ENCODE peak calls at places on chromosome 12, in eight cellular contexts. E is endodermal cell, Z is B cell, H is prostate gland, L is lower leg skin, X is cardiac muscle cell, K is endothelial cell of umbilical vein, M is left ventricle myocardium inferior. A is an unnamed sample.

GRCh38 chr12:131137836-131138637 is 184.3 kb downstream of the ADGRD1 start:
- DNase-seq in E (peak), Z (no peak), H (no peak), L (no peak), X (no peak), K (no peak), M (no peak), A (no peak)

GRCh38 chr12:52279683-52280318 is 5.4 kb downstream of the KRT86 start:
- DNase-seq in E (peak), Z (no peak), H (no peak), L (no peak), X (no peak), K (no peak), M (no peak), A (no peak)

GRCh38 chr12:20377750-20378149 is 9.4 kb downstream of the PDE3A start:
- DNase-seq in E (no peak), Z (no peak), H (no peak), L (no peak), X (no peak), K (no peak), M (no peak), A (no peak)

GRCh38 chr12:32098112-32098511 is 8.5 kb upstream of the BICD1 start:
- DNase-seq in E (no peak), Z (no peak), H (no peak), L (no peak), X (no peak), K (peak), M (no peak), A (no peak)

GRCh38 chr12:116426391-116427136 is 132.6 kb upstream of the MAP1LC3B2 start:
- DNase-seq in E (peak), Z (no peak), H (no peak), L (peak), X (peak), K (peak), M (peak), A (no peak)

GRCh38 chr12:119687344-119687865 is 19.5 kb downstream of the PRKAB1 start:
- DNase-seq in E (peak), Z (no peak), H (no peak), L (no peak), X (no peak), K (no peak), M (no peak), A (no peak)

GRCh38 chr12:114649585-114649984 is 34.4 kb downstream of the TBX3 start:
- DNase-seq in E (peak), Z (no peak), H (no peak), L (no peak), X (peak), K (no peak), M (no peak), A (peak)

GRCh38 chr12:109165599-109165998 is 49.2 kb downstream of the ACACB start:
- DNase-seq in E (no peak), Z (no peak), H (no peak), L (no peak), X (no peak), K (no peak), M (no peak), A (no peak)

GRCh38 chr12:50338920-50339319 is 55.6 kb upstream of the LIMA1 start:
- DNase-seq in E (no peak), Z (no peak), H (no peak), L (no peak), X (no peak), K (no peak), M (no peak), A (no peak)

GRCh38 chr12:112183591-112184021 is 58.2 kb downstream of the TRAFD1 start:
- DNase-seq in E (peak), Z (no peak), H (no peak), L (no peak), X (no peak), K (no peak), M (no peak), A (no peak)

GRCh38 chr12:132761911-132762583 is 415 bp upstream of the ANKLE2 start:
- DNase-seq in E (peak), Z (peak), H (peak), L (peak), X (peak), K (peak), M (peak), A (peak)

GRCh38 chr12:68803948-68804653 is 3.9 kb upstream of the MDM2 start:
- DNase-seq in E (peak), Z (no peak), H (no peak), L (no peak), X (no peak), K (no peak), M (no peak), A (no peak)

GRCh38 chr12:87157791-87158190 is 871.4 kb downstream of the C12orf50 start:
- DNase-seq in E (peak), Z (no peak), H (no peak), L (no peak), X (no peak), K (no peak), M (no peak), A (no peak)

GRCh38 chr12:46617167-46617566 is 208.6 kb downstream of the SLC38A4 start:
- DNase-seq in E (no peak), Z (no peak), H (no peak), L (peak), X (no peak), K (no peak), M (no peak), A (no peak)

GRCh38 chr12:12008931-12009611 is 61.7 kb upstream of the BCL2L14 start:
- DNase-seq in E (peak), Z (no peak), H (no peak), L (no peak), X (no peak), K (no peak), M (no peak), A (no peak)

GRCh38 chr12:107580750-107581529 is 104.7 kb upstream of the PWP1 start:
- DNase-seq in E (peak), Z (no peak), H (no peak), L (no peak), X (peak), K (no peak), M (no peak), A (no peak)

GRCh38 chr12:123748661-123749060 is 13.4 kb upstream of the DNAH10 start:
- DNase-seq in E (no peak), Z (no peak), H (no peak), L (no peak), X (no peak), K (no peak), M (no peak), A (no peak)

GRCh38 chr12:120504587-120504986 is 8.7 kb downstream of the DYNLL1 start:
- DNase-seq in E (no peak), Z (no peak), H (no peak), L (no peak), X (no peak), K (no peak), M (no peak), A (no peak)

GRCh38 chr12:53930591-53931255 is 7.9 kb upstream of the HOXC13 start:
- DNase-seq in E (peak), Z (no peak), H (no peak), L (no peak), X (no peak), K (no peak), M (no peak), A (no peak)

GRCh38 chr12:76685246-76685678 is 78.7 kb upstream of the ZDHHC17 start:
- DNase-seq in E (peak), Z (no peak), H (no peak), L (no peak), X (peak), K (peak), M (peak), A (no peak)

GRCh38 chr12:39296496-39296895 is 146.4 kb downstream of the KIF21A start:
- DNase-seq in E (no peak), Z (no peak), H (no peak), L (no peak), X (no peak), K (no peak), M (no peak), A (no peak)

GRCh38 chr12:68468036-68468435 is 135.9 kb upstream of the MDM1 start:
- DNase-seq in E (no peak), Z (no peak), H (no peak), L (no peak), X (no peak), K (no peak), M (no peak), A (no peak)

DNA sequence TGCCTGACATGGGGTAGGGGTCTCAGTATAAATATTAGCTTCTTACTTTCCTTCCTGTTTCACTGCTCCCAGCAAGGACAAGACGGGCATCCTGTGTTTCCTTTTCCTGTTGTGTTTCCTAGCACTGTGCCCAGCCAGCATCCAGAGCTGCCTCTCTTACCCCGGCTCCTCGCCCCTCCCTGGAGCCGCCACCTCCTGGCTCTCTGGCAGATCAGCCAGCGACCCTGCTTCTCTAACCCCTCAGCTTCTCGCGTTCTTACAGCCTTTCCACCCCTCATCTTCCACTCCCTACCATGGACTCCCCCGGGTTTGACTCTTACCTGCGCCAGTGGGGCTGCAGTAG is 17.8 kb downstream of the HDAC7 start:
- DNase-seq in E (no peak), Z (no peak), H (no peak), L (no peak), X (no peak), K (peak), M (no peak), A (no peak)
- TF ChIP-seq CTCF in E (no peak), Z (no peak), H (no peak), L (no peak), X (no peak), K (no peak), M (no peak), A (no peak)

GRCh38 chr12:82358200-82359114 is at the start of the genes CCDC59 and METTL25:
- DNase-seq in E (peak), Z (peak), H (peak), L (peak), X (peak), K (peak), M (peak), A (peak)
- TF ChIP-seq CTCF in E (peak), Z (peak), H (peak), L (peak), X (peak), K (peak), M (peak), A (peak)

DNA sequence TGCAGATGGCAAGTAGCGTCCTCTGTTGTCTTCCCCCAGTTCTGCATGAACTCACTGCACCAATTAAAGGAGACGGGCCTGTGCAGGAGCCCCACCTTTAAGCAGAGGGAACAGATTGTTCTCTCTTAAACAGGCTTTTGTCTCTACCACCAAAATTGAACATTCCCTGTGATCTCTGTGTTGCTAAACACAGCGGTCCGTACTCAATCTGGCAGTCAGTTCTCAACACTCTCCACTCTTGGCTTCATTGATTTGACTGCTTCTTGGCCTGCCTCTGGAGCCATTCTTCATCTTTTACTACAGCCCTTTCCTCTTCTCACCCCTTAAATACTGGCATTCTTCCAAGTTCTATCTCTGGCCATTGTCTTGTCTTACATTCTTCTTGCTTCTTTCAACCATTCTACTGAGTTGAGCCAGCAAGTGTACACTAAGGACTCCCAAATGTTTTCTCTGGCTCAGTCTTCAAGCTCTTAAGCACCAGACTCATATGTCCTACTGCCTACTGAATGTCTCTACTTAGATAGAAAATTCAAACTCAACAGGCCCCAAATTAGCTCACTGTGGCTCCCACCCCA is 8.0 kb upstream of the NT5DC3 start:
- DNase-seq in E (no peak), Z (no peak), H (no peak), L (no peak), X (no peak), K (no peak), M (no peak), A (no peak)
- TF ChIP-seq CTCF in E (no peak), Z (no peak), H (no peak), L (no peak), X (no peak), K (no peak), M (no peak), A (no peak)

GRCh38 chr12:56274299-56274698 is 7.6 kb downstream of the COQ10A start:
- DNase-seq in E (no peak), Z (no peak), H (no peak), L (no peak), X (no peak), K (no peak), M (no peak), A (no peak)

GRCh38 chr12:56266634-56267442 is at the start of gene COQ10A:
- DNase-seq in E (peak), Z (peak), H (peak), L (peak), X (peak), K (peak), M (peak), A (peak)

GRCh38 chr12:56267443-56268071 is 815 bp downstream of the COQ10A start:
- DNase-seq in E (no peak), Z (no peak), H (no peak), L (no peak), X (peak), K (no peak), M (peak), A (no peak)

GRCh38 chr12:56271031-56271430 is 4.3 kb downstream of the COQ10A start:
- DNase-seq in E (peak), Z (no peak), H (no peak), L (no peak), X (peak), K (peak), M (no peak), A (no peak)
- TF ChIP-seq CTCF in E (peak), Z (no peak), H (no peak), L (no peak), X (peak), K (peak), M (peak), A (peak)

DNA sequence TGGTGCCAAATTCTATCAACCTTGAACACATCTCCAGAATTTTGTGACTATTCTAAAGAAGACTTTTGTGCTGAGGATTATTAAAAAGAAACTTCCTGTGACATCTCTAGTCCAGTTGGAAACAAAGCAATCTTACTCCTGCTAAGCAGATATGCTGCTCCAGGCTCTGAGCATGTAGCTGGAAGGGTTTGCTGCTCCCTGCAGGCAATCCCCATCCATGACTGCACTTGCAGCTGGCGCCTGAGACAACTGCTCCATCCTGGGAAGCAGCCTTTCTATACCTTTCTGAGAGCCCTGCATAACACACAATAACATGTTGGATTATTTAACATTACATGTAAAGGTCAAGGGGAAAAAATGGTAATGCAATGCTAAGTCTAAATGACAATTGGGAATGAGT is 105.1 kb downstream of the NDUFA12 start:
- DNase-seq in E (peak), Z (no peak), H (no peak), L (no peak), X (no peak), K (peak), M (no peak), A (no peak)
- TF ChIP-seq CTCF in E (peak), Z (no peak), H (peak), L (no peak), X (peak), K (no peak), M (peak), A (peak)

GRCh38 chr12:15225136-15225535 is 3.9 kb upstream of the RERG start:
- DNase-seq in E (no peak), Z (no peak), H (no peak), L (no peak), X (no peak), K (no peak), M (no peak), A (no peak)

GRCh38 chr12:15216036-15216889 is 5.0 kb downstream of the RERG start:
- DNase-seq in E (no peak), Z (no peak), H (no peak), L (no peak), X (no peak), K (no peak), M (no peak), A (no peak)

GRCh38 chr12:15220451-15220850 is 766 bp downstream of the RERG start:
- DNase-seq in E (no peak), Z (no peak), H (no peak), L (no peak), X (peak), K (no peak), M (no peak), A (no peak)

GRCh38 chr12:15227004-15227679 is 5.9 kb upstream of the RERG start:
- DNase-seq in E (peak), Z (peak), H (peak), L (no peak), X (peak), K (peak), M (peak), A (peak)

DNA sequence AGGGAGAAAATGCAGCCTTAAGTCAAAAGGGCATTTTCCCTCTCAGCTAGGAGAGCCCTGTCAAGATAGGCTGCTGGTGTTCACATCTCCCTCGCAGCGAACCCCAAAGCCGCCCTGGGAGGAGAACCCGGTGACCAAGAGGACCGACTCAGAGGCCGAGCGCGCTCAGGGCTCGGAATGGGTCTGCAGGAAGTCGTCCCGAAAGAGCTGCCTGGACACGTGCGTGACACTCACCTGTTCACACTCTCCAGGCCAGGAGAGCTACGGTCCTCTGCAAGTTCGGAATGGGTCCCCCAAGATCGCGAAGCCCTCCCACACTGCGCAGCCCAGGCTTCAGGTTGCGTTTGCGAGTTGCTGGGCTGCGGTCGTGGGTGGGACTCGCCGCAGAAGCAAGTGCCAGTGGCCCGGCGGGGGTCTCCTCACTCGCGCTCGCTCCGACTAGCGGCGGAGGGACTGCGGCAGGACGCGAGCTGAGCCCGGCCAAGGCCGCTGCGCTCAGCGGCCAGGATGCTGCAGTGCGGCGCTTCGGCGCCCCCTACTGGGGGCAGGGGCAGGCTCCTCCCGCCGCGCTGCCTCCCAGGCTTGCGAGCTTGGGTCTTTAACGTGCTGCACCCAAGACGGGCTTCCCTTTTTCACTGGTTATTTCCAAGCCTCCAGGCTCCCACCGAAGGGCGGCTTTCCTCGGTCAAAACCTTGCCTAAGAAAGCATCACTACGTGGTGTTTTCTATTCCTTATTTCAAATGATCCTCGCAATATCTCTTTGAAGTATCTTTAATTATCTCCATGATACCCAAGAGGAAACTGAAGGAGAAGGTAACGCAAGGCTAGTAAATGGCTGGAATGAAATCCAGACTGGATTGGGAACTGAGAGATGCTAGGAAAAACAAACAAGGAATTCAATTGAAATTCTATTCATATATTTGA is at the start of gene RERG:
- DNase-seq in E (peak), Z (peak), H (peak), L (peak), X (peak), K (peak), M (peak), A (peak)
- TF ChIP-seq CTCF in E (peak), Z (peak), H (peak), L (peak), X (peak), K (peak), M (peak), A (peak)

A was measured in neural crest cell.